ENCODE peak calls at places on chromosome 10, in seven cellular contexts. B, A, E, R, I, D and Y are unnamed samples.

GRCh38 chr10:103668351-103669242 is 175.1 kb downstream of the NEURL1 start:
- DNase-seq in B (no peak), A (peak; percentile 76), E (no peak), R (no peak), I (no peak), D (no peak), Y (no peak)

GRCh38 chr10:129850790-129851189 is 113.3 kb downstream of the EBF3 start:
- DNase-seq in B (no peak), A (no peak), E (no peak), R (no peak), I (no peak), D (no peak), Y (no peak)

GRCh38 chr10:11249134-11249533 is 231.5 kb downstream of the CELF2 start:
- DNase-seq in B (no peak), A (no peak), E (no peak), R (no peak), I (no peak), D (no peak), Y (no peak)

GRCh38 chr10:6300106-6300783 is 97.5 kb downstream of the PFKFB3 start:
- DNase-seq in B (no peak), A (no peak), E (no peak), R (peak; percentile 97), I (no peak), D (no peak), Y (no peak)

GRCh38 chr10:103500481-103500880 is 7.0 kb downstream of the NEURL1 start:
- DNase-seq in B (no peak), A (no peak), E (no peak), R (no peak), I (no peak), D (no peak), Y (no peak)

GRCh38 chr10:98589007-98589406 is 142.3 kb upstream of the HPS1 start:
- DNase-seq in B (no peak), A (no peak), E (peak; percentile 68), R (no peak), I (no peak), D (no peak), Y (no peak)

GRCh38 chr10:98269435-98269912 is 1.5 kb upstream of the LOXL4 start:
- DNase-seq in B (peak; percentile 79), A (no peak), E (peak; percentile 83), R (no peak), I (peak; percentile 56), D (peak; percentile 17), Y (peak; percentile 81)

GRCh38 chr10:74738985-74739567 is 87.3 kb upstream of the KAT6B start:
- DNase-seq in B (no peak), A (peak; percentile 55), E (peak; percentile 16), R (peak; percentile 94), I (no peak), D (no peak), Y (peak; percentile 32)

GRCh38 chr10:50470345-50470744 is 153.4 kb downstream of the SGMS1 start:
- DNase-seq in B (no peak), A (no peak), E (no peak), R (no peak), I (no peak), D (no peak), Y (no peak)

GRCh38 chr10:110076559-110077318 is 69.0 kb downstream of the ADD3 start:
- DNase-seq in B (peak; percentile 3), A (peak; percentile 43), E (peak; percentile 93), R (peak; percentile 76), I (no peak), D (no peak), Y (no peak)

GRCh38 chr10:279232-279631 is 144.0 kb downstream of the ZMYND11 start:
- DNase-seq in B (no peak), A (no peak), E (no peak), R (no peak), I (no peak), D (no peak), Y (no peak)

GRCh38 chr10:112221545-112221944 is 38.0 kb upstream of the GPAM start:
- DNase-seq in B (no peak), A (no peak), E (no peak), R (no peak), I (no peak), D (no peak), Y (no peak)

GRCh38 chr10:78442836-78443550 is 409.3 kb downstream of the RPS24 start:
- DNase-seq in B (no peak), A (no peak), E (no peak), R (no peak), I (peak; percentile 84), D (no peak), Y (no peak)

GRCh38 chr10:86666538-86666937 is 1.8 kb upstream of the LDB3 start:
- DNase-seq in B (no peak), A (no peak), E (no peak), R (no peak), I (no peak), D (no peak), Y (no peak)

GRCh38 chr10:66941491-66941890 is 15.7 kb downstream of the LRRTM3 start:
- DNase-seq in B (no peak), A (no peak), E (no peak), R (no peak), I (no peak), D (no peak), Y (no peak)

GRCh38 chr10:28177944-28178637 is 124.8 kb downstream of the MPP7 start:
- DNase-seq in B (no peak), A (no peak), E (no peak), R (no peak), I (no peak), D (no peak), Y (no peak)

GRCh38 chr10:127872871-127873600 is 19.7 kb downstream of the CLRN3 start:
- DNase-seq in B (no peak), A (no peak), E (peak; percentile 49), R (no peak), I (no peak), D (no peak), Y (peak; percentile 15)

GRCh38 chr10:97333601-97334369 is 744 bp downstream of the FRAT2 start:
- DNase-seq in B (no peak), A (peak; percentile 29), E (no peak), R (no peak), I (peak; percentile 75), D (no peak), Y (peak; percentile 63)

GRCh38 chr10:117226813-117227451 is 14.0 kb upstream of the SLC18A2 start:
- DNase-seq in B (peak; percentile 67), A (peak; percentile 71), E (peak; percentile 31), R (no peak), I (peak; percentile 61), D (no peak), Y (peak; percentile 46)

GRCh38 chr10:110512461-110513187 is 14.9 kb downstream of the DUSP5 start:
- DNase-seq in B (no peak), A (no peak), E (no peak), R (no peak), I (no peak), D (no peak), Y (no peak)

GRCh38 chr10:104296687-104297436 is 27.9 kb downstream of the GSTO2 start:
- DNase-seq in B (no peak), A (no peak), E (no peak), R (no peak), I (no peak), D (no peak), Y (no peak)

GRCh38 chr10:80465839-80466590 is 11.9 kb downstream of the TSPAN14 start:
- DNase-seq in B (no peak), A (no peak), E (no peak), R (no peak), I (no peak), D (no peak), Y (no peak)

GRCh38 chr10:7874864-7875263 is 56.6 kb downstream of the TAF3 start:
- DNase-seq in B (no peak), A (no peak), E (no peak), R (no peak), I (no peak), D (no peak), Y (no peak)

GRCh38 chr10:60465801-60466200 is 76.1 kb upstream of the ANK3 start:
- DNase-seq in B (no peak), A (no peak), E (no peak), R (no peak), I (no peak), D (no peak), Y (no peak)

GRCh38 chr10:127564644-127565043 is 15.5 kb downstream of the NPS start:
- DNase-seq in B (no peak), A (no peak), E (peak; percentile 16), R (no peak), I (no peak), D (no peak), Y (no peak)

GRCh38 chr10:127196227-127196954 is at the start of gene INSYN2A:
- DNase-seq in B (no peak), A (no peak), E (no peak), R (no peak), I (peak; percentile 78), D (no peak), Y (peak; percentile 64)

GRCh38 chr10:121754667-121755066 is 156.4 kb upstream of the FGFR2 start:
- DNase-seq in B (no peak), A (no peak), E (no peak), R (no peak), I (no peak), D (no peak), Y (no peak)

GRCh38 chr10:53430974-53431373 is 658.4 kb upstream of the MBL2 start:
- DNase-seq in B (no peak), A (no peak), E (no peak), R (no peak), I (no peak), D (no peak), Y (no peak)
- TF ChIP-seq JUND in B (no peak), A (no peak), E (no peak), R (no peak), I (no peak), D (no peak), Y (no peak)

DNA sequence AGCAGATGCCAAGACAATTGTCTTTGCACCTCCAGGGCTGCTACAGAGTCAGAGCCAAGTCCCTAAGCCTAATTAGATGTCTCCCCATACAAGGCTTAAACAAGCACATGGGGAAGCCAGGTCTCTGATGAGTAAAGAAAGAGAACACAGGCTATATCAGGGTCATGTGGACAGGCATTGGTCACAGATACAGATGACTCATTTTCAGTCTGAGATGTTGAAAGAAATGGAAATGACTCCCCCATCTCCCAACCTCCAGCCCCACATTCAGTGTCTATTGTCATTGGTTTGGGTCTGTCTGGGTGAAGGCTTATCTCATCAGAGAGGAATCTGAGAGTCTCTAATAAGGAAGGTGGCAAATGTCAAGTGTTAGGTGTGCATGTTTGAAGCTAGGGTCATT is 290.1 kb upstream of the KIAA1217 start:
- DNase-seq in B (no peak), A (no peak), E (no peak), R (no peak), I (no peak), D (peak; percentile 25), Y (no peak)
- TF ChIP-seq JUND in B (no peak), A (no peak), E (no peak), R (no peak), I (no peak), D (peak; percentile 53), Y (no peak)

DNA sequence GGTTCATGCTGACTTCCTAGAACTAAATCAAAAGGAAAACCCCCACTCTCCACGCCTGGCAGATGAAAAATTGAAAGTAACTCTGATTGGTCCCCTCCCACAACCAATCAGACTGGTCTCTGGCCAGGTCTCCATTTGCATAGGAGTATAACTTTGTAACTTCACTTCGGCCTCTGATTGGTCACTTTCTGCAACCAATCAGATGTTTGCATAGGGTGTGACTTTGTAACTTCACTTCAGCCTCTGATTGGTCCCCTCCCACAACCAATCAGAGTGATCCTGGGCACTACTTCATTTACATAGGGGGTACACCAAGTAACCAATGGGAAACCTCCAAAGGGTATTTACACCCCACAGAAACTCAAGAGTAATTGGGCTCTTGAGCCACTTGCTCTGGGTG is 306.6 kb upstream of the PFKP start:
- DNase-seq in B (no peak), A (peak; percentile 8), E (no peak), R (no peak), I (no peak), D (no peak), Y (no peak)
- TF ChIP-seq JUND in B (no peak), A (no peak), E (no peak), R (no peak), I (no peak), D (no peak), Y (no peak)

GRCh38 chr10:70674560-70675495 is 2.5 kb downstream of the ADAMTS14 start:
- DNase-seq in B (no peak), A (no peak), E (no peak), R (no peak), I (no peak), D (no peak), Y (no peak)
- TF ChIP-seq JUND in B (no peak), A (no peak), E (no peak), R (no peak), I (no peak), D (no peak), Y (no peak)